ENCODE peak calls at places on chromosomes 7 and 10, in ten cellular contexts. L is left ventricle myocardium inferior, J is Peyer's patch, Y is neuronal stem cell, P is aorta, D is uterus, K is transverse colon, C is lower lobe of right lung, Q is HepG2, B is mucosa of descending colon. E is an unnamed sample.

GRCh38 chr7:22837308-22837707 is 14.7 kb upstream of the TOMM7 start:
- DNase-seq in C (no peak), P (no peak), J (no peak), K (no peak), Q (no peak), Y (no peak), L (no peak), D (no peak), B (no peak), E (no peak)

GRCh38 chr7:155644971-155645509 is 579 bp downstream of the RBM33 start:
- DNase-seq in Q (peak; percentile 22), J (peak; percentile 68), D (peak; percentile 17), K (peak; percentile 38), B (peak; percentile 64), Y (peak; percentile 24), L (peak; percentile 21), C (peak; percentile 59), P (no peak), E (peak; percentile 56)

GRCh38 chr10:3215336-3215860 is 42.8 kb upstream of the PITRM1 start:
- DNase-seq in J (no peak), K (no peak), C (no peak), L (no peak), Q (no peak), P (no peak), D (no peak), Y (no peak), B (no peak), E (no peak)

GRCh38 chr10:59068581-59069191 is 107.8 kb upstream of the PHYHIPL start:
- DNase-seq in Q (no peak), L (no peak), J (no peak), Y (no peak), B (no peak), P (no peak), C (no peak), K (no peak), D (no peak), E (no peak)

GRCh38 chr7:101714097-101714496 is 85.0 kb upstream of the MYL10 start:
- DNase-seq in Q (no peak), B (no peak), Y (no peak), C (no peak), J (no peak), K (no peak), L (no peak), D (no peak), P (no peak), E (no peak)

GRCh38 chr10:26486985-26487850 is 49.1 kb downstream of the APBB1IP start:
- DNase-seq in C (no peak), Y (no peak), K (peak; percentile 17), P (peak; percentile 57), B (no peak), J (no peak), D (peak; percentile 56), L (no peak), Q (peak; percentile 3), E (no peak)

GRCh38 chr7:19066109-19066508 is 51.3 kb downstream of the TWIST1 start:
- DNase-seq in D (no peak), J (no peak), Y (no peak), B (no peak), C (no peak), L (no peak), K (no peak), Q (no peak), P (no peak), E (no peak)

GRCh38 chr10:129400426-129400825 is 66.6 kb upstream of the MGMT start:
- DNase-seq in B (no peak), P (no peak), K (no peak), D (no peak), Q (no peak), J (no peak), Y (no peak), L (no peak), C (no peak), E (no peak)

GRCh38 chr7:152336754-152337368 is 98.9 kb downstream of the KMT2C start:
- DNase-seq in Q (peak; percentile 53), C (no peak), J (no peak), B (no peak), L (no peak), P (no peak), Y (peak; percentile 6), D (peak; percentile 27), K (peak; percentile 10), E (no peak)

GRCh38 chr10:124648738-124649137 is 95.4 kb downstream of the FAM53B start:
- DNase-seq in P (peak; percentile 84), Q (no peak), L (peak; percentile 74), J (no peak), B (peak; percentile 85), K (peak; percentile 64), D (peak; percentile 64), Y (no peak), C (peak; percentile 74), E (peak; percentile 79)

GRCh38 chr10:52701647-52702046 is 70.9 kb downstream of the MBL2 start:
- DNase-seq in Y (no peak), B (no peak), L (no peak), Q (peak; percentile 10), J (no peak), D (no peak), C (no peak), K (no peak), P (no peak), E (no peak)

GRCh38 chr7:105708681-105709080 is 127.4 kb upstream of the EFCAB10 start:
- DNase-seq in L (no peak), Y (no peak), P (no peak), Q (no peak), J (no peak), C (no peak), B (no peak), D (no peak), K (no peak), E (no peak)
- H3K9me3 ChIP-seq in L (peaks cover 22% of the 10 kb centered on the region), Y (peaks cover 10% of the 10 kb centered on the region), P (no peaks in the 10 kb centered on the region), Q (peaks cover 29% of the 10 kb centered on the region), J (peaks cover 16% of the 10 kb centered on the region), C (peaks cover 13% of the 10 kb centered on the region), B (peaks cover 22% of the 10 kb centered on the region), D (no peaks in the 10 kb centered on the region), K (no peaks in the 10 kb centered on the region), E (no peaks in the 10 kb centered on the region)

GRCh38 chr10:1293147-1293546 is 237.0 kb downstream of the WDR37 start:
- DNase-seq in C (no peak), Y (no peak), P (no peak), D (no peak), J (no peak), B (no peak), K (no peak), Q (no peak), L (no peak), E (no peak)

GRCh38 chr10:1294748-1295147 is 238.6 kb downstream of the WDR37 start:
- DNase-seq in B (no peak), L (no peak), P (no peak), D (no peak), Y (no peak), C (no peak), J (no peak), K (no peak), Q (no peak), E (no peak)

GRCh38 chr10:1293636-1294440 is 237.7 kb downstream of the WDR37 start:
- DNase-seq in D (no peak), K (no peak), Y (no peak), C (no peak), J (no peak), P (no peak), B (no peak), L (no peak), Q (no peak), E (no peak)

GRCh38 chr10:1297566-1298301 is 241.5 kb downstream of the WDR37 start:
- DNase-seq in C (no peak), D (no peak), J (no peak), Y (no peak), L (no peak), Q (no peak), P (no peak), B (no peak), K (no peak), E (no peak)

GRCh38 chr10:1295756-1296480 is 239.7 kb downstream of the WDR37 start:
- DNase-seq in Q (no peak), Y (no peak), C (no peak), K (no peak), B (no peak), L (no peak), D (no peak), P (no peak), J (no peak), E (no peak)
- H3K9me3 ChIP-seq in Q (no peaks in the 10 kb centered on the region), Y (no peaks in the 10 kb centered on the region), C (no peaks in the 10 kb centered on the region), K (no peaks in the 10 kb centered on the region), B (no peaks in the 10 kb centered on the region), L (no peaks in the 10 kb centered on the region), D (no peaks in the 10 kb centered on the region), P (no peaks in the 10 kb centered on the region), J (no peaks in the 10 kb centered on the region), E (no peaks in the 10 kb centered on the region)

GRCh38 chr7:157607218-157607617 is 270.4 kb downstream of the DNAJB6 start:
- DNase-seq in L (no peak), Y (no peak), P (no peak), J (no peak), Q (no peak), K (no peak), B (peak; percentile 22), D (no peak), C (no peak), E (no peak)
- H3K9me3 ChIP-seq in L (no peaks in the 10 kb centered on the region), Y (peaks cover 1% of the 10 kb centered on the region), P (peaks cover 3% of the 10 kb centered on the region), J (no peaks in the 10 kb centered on the region), Q (no peaks in the 10 kb centered on the region), K (no peaks in the 10 kb centered on the region), B (no peaks in the 10 kb centered on the region), D (no peaks in the 10 kb centered on the region), C (no peaks in the 10 kb centered on the region), E (no peaks in the 10 kb centered on the region)

GRCh38 chr10:5035356-5035755 is 31.7 kb upstream of the AKR1C2 start:
- DNase-seq in D (no peak), B (no peak), J (no peak), C (no peak), P (no peak), Q (no peak), L (no peak), Y (no peak), K (no peak), E (no peak)

GRCh38 chr10:5033061-5033770 is 29.6 kb upstream of the AKR1C2 start:
- DNase-seq in L (no peak), K (no peak), C (no peak), J (no peak), B (no peak), D (no peak), Y (no peak), P (no peak), Q (no peak), E (no peak)

GRCh38 chr10:5038703-5039102 is 35.0 kb upstream of the AKR1C2 start:
- DNase-seq in K (no peak), Y (no peak), Q (no peak), D (no peak), J (no peak), C (no peak), B (no peak), L (no peak), P (no peak), E (no peak)

GRCh38 chr10:5034588-5034987 is 30.9 kb upstream of the AKR1C2 start:
- DNase-seq in K (no peak), J (no peak), D (no peak), C (no peak), P (no peak), Q (no peak), Y (no peak), B (no peak), L (no peak), E (no peak)

DNA sequence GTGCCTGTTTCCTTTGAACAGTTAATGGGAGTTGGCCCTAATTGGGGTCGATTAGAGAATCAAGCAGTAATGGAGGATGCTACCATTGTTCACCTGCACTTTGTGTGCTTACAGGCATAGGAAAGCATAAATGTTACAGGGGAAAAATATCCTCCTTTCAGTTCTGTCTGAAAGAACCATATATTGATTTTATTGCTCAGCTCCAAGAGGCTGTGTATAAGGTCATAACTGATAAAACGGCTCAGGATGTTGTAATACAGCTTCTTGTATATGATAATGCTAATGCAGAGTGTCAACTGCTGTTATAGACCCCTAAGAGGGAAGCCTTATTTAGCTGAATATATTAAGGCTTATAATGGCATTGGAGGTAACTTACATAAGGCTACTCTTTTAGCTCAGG is 32.9 kb upstream of the AKR1C2 start:
- DNase-seq in Y (no peak), P (no peak), Q (no peak), K (no peak), J (no peak), B (no peak), C (no peak), L (no peak), D (no peak), E (no peak)
- H3K9me3 ChIP-seq in Y (peaks cover 7% of the 10 kb centered on the region), P (peaks cover 9% of the 10 kb centered on the region), Q (peaks cover 33% of the 10 kb centered on the region), K (peaks cover 8% of the 10 kb centered on the region), J (no peaks in the 10 kb centered on the region), B (peaks cover 4% of the 10 kb centered on the region), C (peaks cover 14% of the 10 kb centered on the region), L (peaks cover 47% of the 10 kb centered on the region), D (no peaks in the 10 kb centered on the region), E (no peaks in the 10 kb centered on the region)